ENCODE peak calls at places on chromosomes 4 and X, in ten cellular contexts. One of them, this sample, is unnamed. For H3K4me1, the result is how much of the 10 kb centered on the place peaks cover.

GRCh38 chrX:30039768-30040167 is 175.6 kb upstream of the MAGEB2 start:
- DNase-seq in vagina: no peak
- DNase-seq in tibial nerve: no peak
- DNase-seq in kidney: no peak
- DNase-seq in left ventricle myocardium inferior: no peak
- DNase-seq in A549: no peak
- DNase-seq in mammary epithelial cell: no peak
- DNase-seq in cardiac muscle cell: no peak
- DNase-seq in ovary: no peak
- DNase-seq in H9: no peak
- DNase-seq in this sample: no peak

GRCh38 chrX:47232803-47233332 is at the start of gene USP11:
- DNase-seq in tibial nerve: no peak
- DNase-seq in left ventricle myocardium inferior: no peak
- DNase-seq in vagina: no peak
- DNase-seq in A549: peak
- DNase-seq in mammary epithelial cell: no peak
- DNase-seq in kidney: peak
- DNase-seq in cardiac muscle cell: peak
- DNase-seq in ovary: peak
- DNase-seq in H9: peak
- DNase-seq in this sample: peak

GRCh38 chr4:16011173-16011572 is 48.2 kb upstream of the FGFBP2 start:
- DNase-seq in tibial nerve: no peak
- DNase-seq in mammary epithelial cell: no peak
- DNase-seq in kidney: no peak
- DNase-seq in vagina: no peak
- DNase-seq in cardiac muscle cell: no peak
- DNase-seq in A549: no peak
- DNase-seq in ovary: no peak
- DNase-seq in H9: no peak
- DNase-seq in left ventricle myocardium inferior: no peak
- DNase-seq in this sample: no peak

GRCh38 chr4:41613362-41613761 is 75.4 kb downstream of the LIMCH1 start:
- DNase-seq in left ventricle myocardium inferior: no peak
- DNase-seq in A549: no peak
- DNase-seq in cardiac muscle cell: no peak
- DNase-seq in tibial nerve: no peak
- DNase-seq in mammary epithelial cell: no peak
- DNase-seq in kidney: no peak
- DNase-seq in H9: peak
- DNase-seq in vagina: no peak
- DNase-seq in ovary: no peak
- DNase-seq in this sample: no peak

GRCh38 chrX:24969812-24970211 is 46.0 kb downstream of the ARX start:
- DNase-seq in tibial nerve: no peak
- DNase-seq in ovary: no peak
- DNase-seq in cardiac muscle cell: no peak
- DNase-seq in A549: no peak
- DNase-seq in vagina: no peak
- DNase-seq in mammary epithelial cell: no peak
- DNase-seq in left ventricle myocardium inferior: no peak
- DNase-seq in H9: no peak
- DNase-seq in kidney: no peak
- DNase-seq in this sample: no peak

GRCh38 chr4:26909369-26909768 is 48.7 kb downstream of the STIM2 start:
- DNase-seq in ovary: no peak
- DNase-seq in A549: no peak
- DNase-seq in left ventricle myocardium inferior: no peak
- DNase-seq in mammary epithelial cell: peak
- DNase-seq in kidney: no peak
- DNase-seq in cardiac muscle cell: no peak
- DNase-seq in tibial nerve: no peak
- DNase-seq in H9: no peak
- DNase-seq in vagina: no peak
- DNase-seq in this sample: no peak

GRCh38 chrX:108415891-108416290 is 22.3 kb downstream of the COL4A6 start:
- DNase-seq in mammary epithelial cell: no peak
- DNase-seq in A549: no peak
- DNase-seq in cardiac muscle cell: no peak
- DNase-seq in kidney: no peak
- DNase-seq in H9: no peak
- DNase-seq in ovary: no peak
- DNase-seq in vagina: no peak
- DNase-seq in left ventricle myocardium inferior: no peak
- DNase-seq in tibial nerve: no peak
- DNase-seq in this sample: no peak

GRCh38 chr4:139734875-139735380 is 69.3 kb downstream of the MGST2 start:
- DNase-seq in kidney: peak
- DNase-seq in tibial nerve: peak
- DNase-seq in left ventricle myocardium inferior: peak
- DNase-seq in mammary epithelial cell: peak
- DNase-seq in cardiac muscle cell: peak
- DNase-seq in H9: peak
- DNase-seq in ovary: peak
- DNase-seq in vagina: no peak
- DNase-seq in A549: no peak
- DNase-seq in this sample: peak

GRCh38 chr4:137370206-137370633 is 162.1 kb downstream of the PCDH18 start:
- DNase-seq in ovary: no peak
- DNase-seq in A549: no peak
- DNase-seq in cardiac muscle cell: no peak
- DNase-seq in tibial nerve: no peak
- DNase-seq in kidney: no peak
- DNase-seq in vagina: no peak
- DNase-seq in H9: no peak
- DNase-seq in left ventricle myocardium inferior: no peak
- DNase-seq in mammary epithelial cell: peak
- DNase-seq in this sample: no peak

DNA sequence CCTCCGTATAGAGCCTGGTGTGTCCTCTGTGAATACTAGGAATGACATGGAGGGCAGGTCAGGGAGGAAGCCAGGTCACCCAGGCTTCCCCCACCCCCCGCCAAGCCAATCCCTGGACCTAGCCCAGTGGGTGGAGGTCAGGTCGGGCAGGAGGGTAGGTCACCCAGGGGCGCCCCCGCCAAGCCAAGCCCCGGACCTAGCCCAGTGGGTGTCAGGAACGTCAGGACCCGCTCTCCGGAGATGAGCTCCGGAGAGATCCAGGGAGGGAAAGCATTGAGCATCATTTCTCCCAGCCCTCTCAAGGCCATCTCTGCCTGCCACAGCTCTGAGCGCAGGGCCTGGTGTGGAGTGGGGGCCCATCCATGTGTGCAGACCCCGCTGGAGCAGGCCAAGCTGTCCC is 48.6 kb downstream of the WFS1 start:
- DNase-seq in A549: no peak
- DNase-seq in vagina: no peak
- DNase-seq in ovary: no peak
- DNase-seq in kidney: no peak
- DNase-seq in left ventricle myocardium inferior: no peak
- DNase-seq in cardiac muscle cell: no peak
- DNase-seq in mammary epithelial cell: no peak
- DNase-seq in tibial nerve: no peak
- DNase-seq in H9: no peak
- DNase-seq in this sample: no peak
- H3K4me1 ChIP-seq in A549: under half
- H3K4me1 ChIP-seq in vagina: under half
- H3K4me1 ChIP-seq in ovary: under half
- H3K4me1 ChIP-seq in kidney: under half
- H3K4me1 ChIP-seq in left ventricle myocardium inferior: under half
- H3K4me1 ChIP-seq in cardiac muscle cell: under half
- H3K4me1 ChIP-seq in mammary epithelial cell: under half
- H3K4me1 ChIP-seq in tibial nerve: under half
- H3K4me1 ChIP-seq in H9: under half
- H3K4me1 ChIP-seq in this sample: under half

GRCh38 chr4:7034262-7035081 is 8.7 kb upstream of the TADA2B start:
- DNase-seq in A549: peak
- DNase-seq in kidney: no peak
- DNase-seq in vagina: no peak
- DNase-seq in left ventricle myocardium inferior: no peak
- DNase-seq in cardiac muscle cell: no peak
- DNase-seq in tibial nerve: no peak
- DNase-seq in mammary epithelial cell: peak
- DNase-seq in H9: no peak
- DNase-seq in ovary: no peak
- DNase-seq in this sample: peak

GRCh38 chr4:7041246-7041645 is 1.9 kb upstream of the TADA2B start:
- DNase-seq in mammary epithelial cell: no peak
- DNase-seq in H9: no peak
- DNase-seq in vagina: no peak
- DNase-seq in left ventricle myocardium inferior: no peak
- DNase-seq in kidney: no peak
- DNase-seq in A549: no peak
- DNase-seq in tibial nerve: no peak
- DNase-seq in cardiac muscle cell: no peak
- DNase-seq in ovary: no peak
- DNase-seq in this sample: no peak

GRCh38 chr4:7041851-7042696 is 1.1 kb upstream of the TADA2B start:
- DNase-seq in cardiac muscle cell: no peak
- DNase-seq in tibial nerve: peak
- DNase-seq in vagina: no peak
- DNase-seq in mammary epithelial cell: no peak
- DNase-seq in H9: peak
- DNase-seq in left ventricle myocardium inferior: peak
- DNase-seq in A549: no peak
- DNase-seq in ovary: no peak
- DNase-seq in kidney: peak
- DNase-seq in this sample: peak

GRCh38 chr4:7040760-7041159 is 2.4 kb upstream of the TADA2B start:
- DNase-seq in H9: no peak
- DNase-seq in vagina: no peak
- DNase-seq in mammary epithelial cell: no peak
- DNase-seq in cardiac muscle cell: no peak
- DNase-seq in ovary: no peak
- DNase-seq in tibial nerve: no peak
- DNase-seq in A549: no peak
- DNase-seq in kidney: no peak
- DNase-seq in left ventricle myocardium inferior: no peak
- DNase-seq in this sample: no peak

DNA sequence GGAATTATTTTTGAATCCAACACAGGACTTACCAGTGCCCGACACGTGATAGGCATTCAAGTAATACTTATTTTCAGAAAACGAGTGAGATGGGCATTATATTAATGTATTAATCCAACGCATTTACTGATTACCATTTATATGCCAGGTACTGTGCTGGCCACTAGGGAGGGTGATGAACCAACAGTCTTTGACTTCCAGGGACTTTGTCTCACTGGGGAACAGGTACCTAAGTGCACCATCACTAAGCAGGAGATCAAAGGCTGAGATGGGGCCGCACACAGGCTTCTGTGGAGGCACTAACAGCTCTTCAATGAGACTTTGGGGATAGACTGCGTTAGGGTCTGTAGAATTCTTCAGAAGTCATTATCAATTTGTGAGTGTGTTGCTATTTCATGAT is 5.7 kb upstream of the TADA2B start:
- DNase-seq in vagina: no peak
- DNase-seq in A549: no peak
- DNase-seq in ovary: no peak
- DNase-seq in kidney: no peak
- DNase-seq in cardiac muscle cell: no peak
- DNase-seq in H9: no peak
- DNase-seq in tibial nerve: no peak
- DNase-seq in mammary epithelial cell: no peak
- DNase-seq in left ventricle myocardium inferior: no peak
- DNase-seq in this sample: no peak
- TF ChIP-seq CTCF in vagina: no peak
- TF ChIP-seq CTCF in A549: no peak
- TF ChIP-seq CTCF in ovary: no peak
- TF ChIP-seq CTCF in kidney: no peak
- TF ChIP-seq CTCF in cardiac muscle cell: no peak
- TF ChIP-seq CTCF in H9: peak
- TF ChIP-seq CTCF in tibial nerve: no peak
- TF ChIP-seq CTCF in mammary epithelial cell: peak
- TF ChIP-seq CTCF in left ventricle myocardium inferior: no peak
- TF ChIP-seq CTCF in this sample: no peak

DNA sequence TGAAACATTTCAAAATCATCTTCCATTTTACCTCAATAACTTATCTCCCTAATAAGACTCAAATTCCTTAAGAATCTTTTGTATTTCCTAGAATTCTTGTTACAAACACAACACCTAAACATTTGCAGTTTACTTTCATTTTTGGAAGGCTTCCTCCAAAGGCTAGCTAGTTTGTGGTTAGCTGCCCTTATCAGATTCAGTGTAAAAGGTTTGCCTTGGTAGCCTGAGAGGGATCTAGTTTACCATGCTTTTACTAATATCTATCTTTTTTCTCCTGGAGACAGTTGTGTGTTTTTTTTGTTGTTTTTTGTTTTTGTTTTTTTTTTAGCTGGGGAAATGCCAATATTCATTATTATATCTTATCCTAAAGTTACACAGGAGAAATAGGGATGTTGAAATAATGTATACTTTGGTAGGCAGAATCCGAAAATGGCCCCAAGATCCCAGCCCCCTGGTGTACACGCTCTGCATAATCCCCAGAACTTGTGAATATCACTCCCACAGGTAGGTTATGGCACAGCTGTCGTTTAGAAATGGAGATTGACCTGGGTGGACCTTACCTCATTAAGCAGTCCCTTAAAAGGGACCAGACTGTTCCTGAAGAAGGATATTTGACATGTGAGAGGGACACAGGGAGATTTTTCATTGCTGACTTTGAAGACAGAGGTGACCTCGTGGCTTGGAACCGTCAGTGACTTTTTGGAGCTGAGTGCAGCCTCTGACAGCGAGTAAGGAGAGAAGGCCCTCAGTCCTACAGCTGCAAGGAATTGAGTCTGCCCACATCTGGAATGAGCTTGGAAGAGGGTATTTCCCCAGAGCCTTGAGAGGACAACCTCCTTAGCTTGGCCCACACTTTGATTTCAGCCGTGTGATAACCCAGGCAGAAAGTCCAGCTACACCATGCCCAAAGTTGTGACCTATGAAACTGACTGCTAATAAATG is 33.4 kb downstream of the SEPTIN11 start:
- DNase-seq in kidney: no peak
- DNase-seq in tibial nerve: no peak
- DNase-seq in ovary: no peak
- DNase-seq in mammary epithelial cell: no peak
- DNase-seq in left ventricle myocardium inferior: no peak
- DNase-seq in vagina: no peak
- DNase-seq in cardiac muscle cell: no peak
- DNase-seq in H9: no peak
- DNase-seq in A549: no peak
- DNase-seq in this sample: no peak
- H3K4me1 ChIP-seq in kidney: under half
- H3K4me1 ChIP-seq in tibial nerve: under half
- H3K4me1 ChIP-seq in ovary: under half
- H3K4me1 ChIP-seq in mammary epithelial cell: under half
- H3K4me1 ChIP-seq in left ventricle myocardium inferior: half or more
- H3K4me1 ChIP-seq in vagina: half or more
- H3K4me1 ChIP-seq in cardiac muscle cell: under half
- H3K4me1 ChIP-seq in H9: under half
- H3K4me1 ChIP-seq in A549: under half
- H3K4me1 ChIP-seq in this sample: under half

DNA sequence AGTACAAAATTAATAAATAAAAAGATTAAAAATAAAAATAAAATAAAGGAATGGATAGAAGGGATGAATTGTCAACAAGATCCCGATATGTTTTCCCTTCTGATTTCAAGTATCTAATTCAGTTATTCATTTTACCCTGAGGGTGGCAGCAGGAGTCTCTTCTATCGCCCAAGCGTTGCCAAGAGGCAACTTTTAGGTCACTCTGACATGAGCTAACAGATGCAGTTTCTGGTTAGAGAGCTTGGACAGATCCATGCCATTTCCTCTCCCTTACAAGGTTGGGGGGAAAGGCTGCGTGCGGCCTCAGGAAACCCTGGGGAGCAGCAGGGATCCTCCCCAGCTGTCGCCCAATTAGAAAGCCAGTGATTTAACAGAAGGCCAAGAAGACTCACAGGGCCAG is 35.3 kb upstream of the WAS start:
- DNase-seq in tibial nerve: peak
- DNase-seq in vagina: no peak
- DNase-seq in kidney: no peak
- DNase-seq in H9: peak
- DNase-seq in mammary epithelial cell: no peak
- DNase-seq in A549: peak
- DNase-seq in left ventricle myocardium inferior: peak
- DNase-seq in cardiac muscle cell: peak
- DNase-seq in ovary: peak
- DNase-seq in this sample: peak
- TF ChIP-seq CTCF in tibial nerve: peak
- TF ChIP-seq CTCF in vagina: peak
- TF ChIP-seq CTCF in kidney: peak
- TF ChIP-seq CTCF in H9: peak
- TF ChIP-seq CTCF in mammary epithelial cell: peak
- TF ChIP-seq CTCF in A549: peak
- TF ChIP-seq CTCF in left ventricle myocardium inferior: peak
- TF ChIP-seq CTCF in cardiac muscle cell: peak
- TF ChIP-seq CTCF in ovary: peak
- TF ChIP-seq CTCF in this sample: no peak

This sample was measured in lung.